ENCODE peak calls at places on chromosomes 2 and 18, in four cellular contexts. R, Q, H and F are unnamed samples.

GRCh38 chr2:73971722-73972121 is 13.0 kb upstream of the TET3 start:
- DNase-seq in R (no peak), Q (no peak), H (no peak), F (no peak)

GRCh38 chr2:238082151-238082550 is 18.0 kb upstream of the ESPNL start:
- DNase-seq in R (no peak), Q (no peak), H (no peak), F (peak; percentile 52)

GRCh38 chr2:26461601-26462023 is 16.3 kb downstream of the OTOF start:
- DNase-seq in R (no peak), Q (no peak), H (no peak), F (no peak)

GRCh38 chr18:59627414-59627813 is 69.8 kb downstream of the CCBE1 start:
- DNase-seq in R (no peak), Q (no peak), H (no peak), F (no peak)

GRCh38 chr18:21439453-21439852 is 161.1 kb downstream of the ESCO1 start:
- DNase-seq in R (no peak), Q (no peak), H (no peak), F (no peak)

GRCh38 chr2:211085056-211085680 is 528.8 kb downstream of the CPS1 start:
- DNase-seq in R (peak; percentile 23), Q (peak; percentile 77), H (no peak), F (no peak)

GRCh38 chr2:102943251-102943650 is 181.4 kb downstream of the TMEM182 start:
- DNase-seq in R (no peak), Q (no peak), H (no peak), F (no peak)

GRCh38 chr2:104864751-104865470 is 11.0 kb downstream of the POU3F3 start:
- DNase-seq in R (no peak), Q (peak; percentile 0), H (no peak), F (no peak)

GRCh38 chr18:30481871-30482270 is 560.7 kb downstream of the DSC3 start:
- DNase-seq in R (no peak), Q (peak; percentile 12), H (no peak), F (no peak)

GRCh38 chr2:65064728-65065552 is 8.7 kb downstream of the CEP68 start:
- DNase-seq in R (peak; percentile 84), Q (peak; percentile 79), H (peak; percentile 53), F (no peak)

GRCh38 chr2:68853035-68853434 is 18.2 kb downstream of the BMP10 start:
- DNase-seq in R (no peak), Q (no peak), H (no peak), F (no peak)

GRCh38 chr2:3823748-3824147 is 120.4 kb downstream of the DCDC2C start:
- DNase-seq in R (no peak), Q (no peak), H (no peak), F (no peak)

GRCh38 chr2:32768387-32769174 is 140.7 kb downstream of the TTC27 start:
- DNase-seq in R (no peak), Q (no peak), H (no peak), F (no peak)

GRCh38 chr2:180971811-180972210 is 8.6 kb upstream of the UBE2E3 start:
- DNase-seq in R (no peak), Q (no peak), H (no peak), F (no peak)

GRCh38 chr18:78768221-78768620 is 211.4 kb upstream of the SALL3 start:
- DNase-seq in R (no peak), Q (no peak), H (no peak), F (no peak)

GRCh38 chr18:61216086-61216485 is 117.1 kb upstream of the CDH20 start:
- DNase-seq in R (no peak), Q (no peak), H (no peak), F (no peak)

GRCh38 chr2:222655406-222655747 is 515 bp downstream of the FARSB start:
- DNase-seq in R (peak; percentile 11), Q (peak; percentile 5), H (no peak), F (no peak)

GRCh38 chr2:69369802-69370201 is 17.2 kb downstream of the GFPT1 start:
- DNase-seq in R (no peak), Q (no peak), H (no peak), F (no peak)

GRCh38 chr2:24269270-24269669 is 91.1 kb downstream of the ITSN2 start:
- DNase-seq in R (no peak), Q (no peak), H (no peak), F (no peak)

GRCh38 chr2:11500702-11501303 is 33.0 kb upstream of the GREB1 start:
- DNase-seq in R (no peak), Q (no peak), H (no peak), F (peak; percentile 22)

GRCh38 chr2:53484521-53484920 is 283.1 kb upstream of the CHAC2 start:
- DNase-seq in R (no peak), Q (no peak), H (no peak), F (no peak)

GRCh38 chr2:175879679-175880078 is 122.4 kb downstream of the LNPK start:
- DNase-seq in R (no peak), Q (no peak), H (no peak), F (no peak)

GRCh38 chr2:158179660-158180059 is 78.0 kb downstream of the UPP2 start:
- DNase-seq in R (no peak), Q (peak; percentile 26), H (no peak), F (no peak)
- TF ChIP-seq CTCF in R (peak; percentile 27), Q (peak; percentile 62), H (peak; percentile 44), F (peak; percentile 60)

GRCh38 chr2:191869781-191870180 is 22.9 kb upstream of the CAVIN2 start:
- DNase-seq in R (no peak), Q (no peak), H (no peak), F (no peak)
- TF ChIP-seq CTCF in R (no peak), Q (no peak), H (no peak), F (no peak)

DNA sequence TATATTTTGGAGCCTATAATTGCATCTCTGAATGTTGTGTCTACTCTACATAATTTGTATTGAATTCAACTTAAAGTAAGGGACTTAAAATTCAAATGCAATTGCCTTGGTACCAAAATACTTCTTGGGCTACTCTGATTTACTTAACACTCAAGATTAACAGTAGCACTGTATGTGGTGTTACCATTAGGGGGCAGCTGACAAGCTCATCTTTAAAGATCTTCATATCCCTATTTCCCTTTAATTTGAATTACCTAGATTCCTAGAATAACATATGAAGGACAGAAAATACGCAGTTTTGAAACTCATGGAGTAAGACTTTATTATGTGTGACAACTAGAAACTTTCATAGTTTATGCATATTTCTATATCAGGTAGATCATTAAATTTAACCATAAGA is 37.4 kb upstream of the FAP start:
- DNase-seq in R (no peak), Q (peak; percentile 27), H (no peak), F (no peak)
- TF ChIP-seq CTCF in R (no peak), Q (peak; percentile 33), H (no peak), F (no peak)

GRCh38 chr18:74818776-74819175 is 221.1 kb downstream of the ZNF407 start:
- DNase-seq in R (no peak), Q (no peak), H (no peak), F (no peak)
- TF ChIP-seq CTCF in R (no peak), Q (no peak), H (no peak), F (no peak)

GRCh38 chr2:27795093-27795834 is 23.7 kb downstream of the MRPL33 start:
- DNase-seq in R (no peak), Q (no peak), H (no peak), F (no peak)

GRCh38 chr2:27796991-27797752 is 25.7 kb downstream of the MRPL33 start:
- DNase-seq in R (no peak), Q (no peak), H (peak; percentile 50), F (no peak)

GRCh38 chr2:27790796-27791195 is 19.3 kb downstream of the MRPL33 start:
- DNase-seq in R (no peak), Q (no peak), H (no peak), F (no peak)

GRCh38 chr2:27795868-27796277 is 24.4 kb downstream of the MRPL33 start:
- DNase-seq in R (no peak), Q (no peak), H (peak; percentile 63), F (no peak)

GRCh38 chr2:27792759-27793158 is 21.2 kb downstream of the MRPL33 start:
- DNase-seq in R (no peak), Q (no peak), H (no peak), F (no peak)
- TF ChIP-seq CTCF in R (no peak), Q (no peak), H (no peak), F (no peak)

DNA sequence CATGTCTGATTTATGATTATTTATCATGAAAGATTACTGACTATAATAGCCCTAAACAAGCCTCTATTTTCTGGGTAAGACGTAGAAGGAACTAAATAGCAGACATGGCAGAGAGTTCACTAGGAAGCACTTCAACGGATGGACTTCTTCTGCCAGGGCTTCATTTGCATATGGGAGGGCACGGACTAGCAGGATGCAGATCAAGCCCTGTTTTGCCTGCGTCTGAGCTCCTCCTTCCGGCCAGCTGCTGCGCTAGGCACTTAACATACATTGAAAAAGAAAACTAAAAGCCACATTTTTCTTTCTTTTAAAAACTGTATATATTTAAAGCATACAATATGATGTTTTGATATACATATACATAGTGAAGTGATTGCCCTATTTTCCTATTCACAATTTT is 340.0 kb upstream of the MEX3C start:
- DNase-seq in R (peak; percentile 76), Q (peak; percentile 74), H (peak; percentile 36), F (no peak)
- TF ChIP-seq CTCF in R (peak; percentile 45), Q (peak; percentile 70), H (peak; percentile 24), F (peak; percentile 55)

GRCh38 chr18:58241026-58241679 is 197.1 kb downstream of the NEDD4L start:
- DNase-seq in R (no peak), Q (no peak), H (no peak), F (no peak)

GRCh38 chr18:58241877-58242276 is 197.9 kb downstream of the NEDD4L start:
- DNase-seq in R (peak; percentile 67), Q (no peak), H (no peak), F (no peak)

GRCh38 chr18:58242435-58242834 is 198.4 kb downstream of the NEDD4L start:
- DNase-seq in R (no peak), Q (no peak), H (no peak), F (no peak)

GRCh38 chr18:58242978-58243377 is 199.0 kb downstream of the NEDD4L start:
- DNase-seq in R (no peak), Q (no peak), H (no peak), F (no peak)

DNA sequence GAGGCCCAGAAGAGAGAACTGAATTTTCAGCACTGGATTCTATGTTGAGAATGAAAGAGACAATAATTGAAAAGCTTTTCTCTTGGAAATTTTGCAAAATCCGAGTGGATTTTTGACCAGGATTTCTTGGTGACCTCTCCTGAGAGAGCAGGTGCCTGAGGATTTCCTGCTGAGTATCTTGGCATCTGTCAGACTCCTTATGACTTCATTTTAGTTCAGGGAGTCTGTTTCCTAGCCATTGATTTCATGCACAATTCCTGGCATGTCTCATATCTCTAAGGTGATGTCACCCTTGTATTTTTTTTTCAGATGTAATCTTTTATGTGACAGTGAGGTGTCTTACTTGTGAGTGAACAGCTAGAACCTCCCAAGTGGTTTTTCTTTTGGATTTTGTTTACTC is 195.9 kb downstream of the NEDD4L start:
- DNase-seq in R (no peak), Q (no peak), H (no peak), F (no peak)
- TF ChIP-seq CTCF in R (no peak), Q (no peak), H (no peak), F (no peak)

DNA sequence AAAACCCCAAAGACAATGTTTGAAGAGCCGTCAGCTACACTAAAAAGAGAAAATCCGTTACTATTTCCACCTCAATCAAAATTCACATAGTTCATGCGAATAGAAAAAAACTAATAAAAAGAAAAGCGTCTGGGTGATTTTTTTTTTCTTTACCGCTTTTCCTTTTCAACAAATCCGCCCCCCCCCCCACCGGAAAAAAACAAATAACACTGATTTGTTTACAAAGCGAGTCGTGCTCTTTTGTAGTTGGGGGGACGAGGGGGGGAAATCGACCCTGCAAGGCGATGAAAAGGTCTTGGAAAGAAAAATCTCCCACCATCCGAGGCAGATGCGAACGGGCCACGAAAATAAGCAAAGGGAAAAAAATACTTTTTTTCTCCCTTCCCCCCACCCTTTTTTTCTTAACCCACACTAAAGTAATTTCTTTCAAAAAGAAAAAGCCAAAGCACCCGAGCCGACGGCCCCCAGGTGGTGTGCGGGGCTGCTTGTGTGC is 640 bp downstream of the ZNF521 start:
- DNase-seq in R (no peak), Q (no peak), H (peak; percentile 18), F (no peak)
- TF ChIP-seq CTCF in R (no peak), Q (no peak), H (no peak), F (peak; percentile 17)